ENCODE peak calls at places on chromosomes 13 and 19, in four cellular contexts. X, D, L and N are unnamed samples.
A peak's percentile ranks its signal among the peaks of the same experiment; 100 is the strongest.

GRCh38 chr19:52115526-52116053 is 20.0 kb upstream of the ZNF841 start:
- DNase-seq in X (no peak), D (no peak), L (no peak), N (no peak)

GRCh38 chr19:55549500-55550320 is 4.4 kb upstream of the SBK3 start:
- DNase-seq in L (no peak), X (no peak), D (peak; percentile 32), N (peak; percentile 64)

GRCh38 chr19:47274071-47274890 is at the start of gene INAFM1:
- DNase-seq in X (peak; percentile 98), D (peak; percentile 98), L (peak; percentile 98), N (peak; percentile 98)

GRCh38 chr13:78598382-78598781 is 5.0 kb downstream of the POU4F1 start:
- DNase-seq in X (no peak), D (no peak), L (no peak), N (no peak)

GRCh38 chr13:39596176-39596575 is 6.8 kb downstream of the LHFPL6 start:
- DNase-seq in L (no peak), X (no peak), D (no peak), N (no peak)

GRCh38 chr19:46042252-46042883 is 1.6 kb upstream of the IGFL4 start:
- DNase-seq in L (no peak), D (no peak), X (no peak), N (no peak)

GRCh38 chr19:15684828-15685227 is 11.9 kb downstream of the CYP4F12 start:
- DNase-seq in D (no peak), X (no peak), L (no peak), N (no peak)

GRCh38 chr13:29319451-29319850 is 276.0 kb downstream of the SLC7A1 start:
- DNase-seq in L (no peak), X (no peak), D (no peak), N (no peak)

GRCh38 chr19:11387154-11388034 is 3.3 kb upstream of the EPOR start:
- DNase-seq in X (no peak), L (no peak), D (no peak), N (no peak)

GRCh38 chr13:38346764-38347163 is 2.9 kb upstream of the UFM1 start:
- DNase-seq in X (no peak), L (no peak), D (no peak), N (no peak)

GRCh38 chr13:113801289-113801961 is 42.4 kb downstream of the TMEM255B start:
- DNase-seq in L (no peak), X (no peak), D (no peak), N (no peak)

GRCh38 chr19:40627486-40628279 is 26.5 kb downstream of the LTBP4 start:
- DNase-seq in D (no peak), L (no peak), X (no peak), N (peak; percentile 59)

GRCh38 chr19:6452899-6453298 is 6.7 kb downstream of the SLC25A23 start:
- DNase-seq in D (no peak), X (no peak), L (no peak), N (no peak)

GRCh38 chr13:85528578-85529215 is 270.5 kb downstream of the SLITRK6 start:
- DNase-seq in X (no peak), L (no peak), D (no peak), N (no peak)

GRCh38 chr13:32538621-32539246 is at the start of gene N4BP2L2:
- DNase-seq in X (peak; percentile 93), D (peak; percentile 93), L (peak; percentile 93), N (peak; percentile 96)
- TF ChIP-seq CTCF in X (no peak), D (peak; percentile 18), L (peak; percentile 30), N (peak; percentile 53)

DNA sequence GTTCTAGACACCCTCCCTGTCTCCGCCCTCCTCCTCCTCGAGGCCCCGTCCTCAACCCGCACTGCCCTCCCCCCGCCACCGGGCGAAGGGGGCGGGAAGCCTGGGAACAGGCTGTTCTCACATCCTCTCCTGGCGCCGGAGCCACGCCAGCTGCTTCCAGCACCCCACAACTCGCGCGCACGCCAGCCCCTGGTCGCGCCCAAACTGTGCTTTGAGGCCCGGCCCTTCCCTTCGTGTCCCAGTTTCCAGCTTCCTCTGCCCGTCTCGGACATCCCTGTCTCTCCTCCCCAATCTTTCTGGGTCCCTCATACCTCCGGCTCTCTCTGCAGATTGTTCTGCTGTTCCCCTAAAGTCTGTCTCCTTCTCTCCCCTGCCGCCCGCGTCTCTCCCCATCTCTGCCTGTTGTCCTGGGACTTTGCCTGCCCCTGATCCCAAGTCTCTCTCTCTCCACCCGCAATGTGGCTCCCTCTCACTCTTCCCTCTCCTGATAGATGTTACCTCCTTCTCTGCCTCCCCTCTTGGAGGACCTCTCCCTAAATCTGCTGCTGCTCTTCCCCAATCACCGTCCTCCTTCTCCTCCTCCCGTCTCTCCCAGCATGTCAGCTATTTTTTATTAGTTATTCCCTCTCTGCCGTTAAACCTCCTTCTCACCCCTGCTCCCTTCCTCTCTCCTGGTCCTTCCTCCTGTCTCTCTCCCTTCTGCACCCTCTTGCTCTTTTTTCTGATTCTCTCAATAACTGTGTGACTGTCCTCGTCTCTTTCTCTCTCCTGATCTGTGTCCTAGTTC is 14.2 kb downstream of the DPF1 start:
- DNase-seq in D (peak; percentile 37), L (peak; percentile 86), X (peak; percentile 68), N (peak; percentile 86)
- TF ChIP-seq POLR2A in D (no peak), L (peak; percentile 15), X (peak; percentile 65), N (no peak)

GRCh38 chr13:99310382-99311031 is 3.3 kb upstream of the GPR183 start:
- DNase-seq in D (no peak), L (no peak), X (no peak), N (no peak)
- H3K4me1 ChIP-seq in D (peaks cover 8% of the 10 kb centered on the region), L (peaks cover 13% of the 10 kb centered on the region), X (no peaks in the 10 kb centered on the region), N (peaks cover 8% of the 10 kb centered on the region)

DNA sequence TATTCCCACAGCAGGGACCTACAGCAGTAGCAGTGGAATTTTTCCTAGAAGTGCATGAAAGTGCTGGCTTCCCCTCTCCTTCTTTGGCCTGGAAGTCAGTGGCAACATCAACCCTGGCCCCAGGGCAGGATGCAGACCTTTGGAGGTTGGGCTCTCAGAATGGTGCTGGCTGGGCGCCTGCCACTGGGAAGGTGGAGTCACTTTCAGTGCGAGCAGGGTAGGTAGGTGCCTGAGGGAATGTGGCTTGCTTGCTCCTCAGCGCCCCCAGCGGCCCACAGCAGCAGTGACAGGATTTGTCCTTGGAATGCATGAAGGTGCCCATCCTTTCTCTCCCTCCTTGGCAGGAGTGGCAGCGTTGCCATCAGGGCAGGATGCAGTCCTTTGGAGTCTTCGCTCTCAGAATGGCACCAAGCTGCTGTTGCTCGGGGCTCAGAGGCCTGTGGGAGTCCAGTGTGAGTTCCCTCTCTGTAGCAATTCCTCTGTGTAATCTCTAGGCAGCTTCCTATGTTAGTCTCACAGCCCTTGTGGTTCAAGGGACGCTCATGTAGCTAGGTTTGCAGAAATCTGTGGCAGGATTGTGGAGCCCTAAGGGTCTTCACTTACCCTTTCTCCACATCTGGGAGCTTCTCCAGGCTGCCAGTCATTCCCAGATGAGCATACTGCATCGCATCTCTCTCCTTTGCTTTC is 354.4 kb upstream of the DACH1 start:
- DNase-seq in D (peak; percentile 60), L (no peak), X (no peak), N (no peak)
- TF ChIP-seq CTCF in D (peak; percentile 75), L (no peak), X (peak; percentile 22), N (peak; percentile 43)

GRCh38 chr19:2434721-2435265 is 7.4 kb upstream of the TIMM13 start:
- DNase-seq in X (no peak), L (no peak), D (no peak), N (no peak)

GRCh38 chr19:2433854-2434253 is 6.5 kb upstream of the TIMM13 start:
- DNase-seq in X (no peak), D (no peak), L (no peak), N (no peak)

GRCh38 chr19:2436384-2436783 is 9.0 kb upstream of the TIMM13 start:
- DNase-seq in D (no peak), X (no peak), L (no peak), N (no peak)

GRCh38 chr19:2432131-2432848 is 4.9 kb upstream of the TIMM13 start:
- DNase-seq in X (no peak), D (no peak), L (no peak), N (no peak)

GRCh38 chr19:2434267-2434666 is 6.9 kb upstream of the TIMM13 start:
- DNase-seq in L (no peak), X (no peak), D (no peak), N (no peak)
- TF ChIP-seq POLR2A in L (no peak), X (no peak), D (no peak), N (no peak)

GRCh38 chr19:33393286-33394005 is 19.9 kb downstream of the CEBPG start:
- DNase-seq in X (no peak), L (peak; percentile 19), D (peak; percentile 10), N (no peak)
- H3K4me1 ChIP-seq in X (no peaks in the 10 kb centered on the region), L (peaks cover 8% of the 10 kb centered on the region), D (peaks cover 53% of the 10 kb centered on the region), N (peaks cover 83% of the 10 kb centered on the region)

DNA sequence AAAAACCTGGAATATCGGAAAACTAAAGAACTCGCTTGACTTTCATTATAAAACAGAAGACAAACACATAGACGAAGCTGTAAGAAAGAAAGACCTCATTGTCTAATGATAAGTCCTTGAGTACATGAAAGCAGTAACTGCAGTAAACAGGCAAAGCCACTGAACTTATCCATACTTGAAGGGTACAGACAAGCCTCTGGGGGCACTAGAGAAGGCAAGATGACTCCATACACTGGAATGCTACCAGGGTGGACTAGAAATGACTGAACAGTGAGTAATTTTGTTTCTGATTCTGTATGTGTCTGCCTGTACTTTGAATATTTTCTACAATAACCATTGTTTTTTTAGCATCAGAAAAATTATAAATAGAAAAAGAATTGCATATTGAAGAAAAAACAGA is 507.9 kb downstream of the UQCRFS1 start:
- DNase-seq in L (no peak), X (no peak), D (peak; percentile 17), N (no peak)
- TF ChIP-seq CTCF in L (no peak), X (no peak), D (peak; percentile 35), N (no peak)